ENCODE peak calls at places on chromosomes 11 and 22, in seven cellular contexts. G is LoVo; M is stimulated activated CD8-positive, alpha-beta memory T cell treated with anti-CD3 and anti-CD28 coated beads, Interleukin-2, amount 100 ng/mL, for 1 hour; A is WTC11; P is activated T-cell treated with anti-CD3 and anti-CD28 coated beads for 24 hours; H is stimulated activated CD4-positive, alpha-beta T cell treated with anti-CD3 and anti-CD28 coated beads, Interleukin-15, amount 100 ng/mL, for 48 hours; N is NCI-H1436 treated with DMSO at 0.1 percent for 48 hours. T is an unnamed sample.

GRCh38 chr22:35914665-35915476 is 113.8 kb downstream of the RBFOX2 start:
- DNase-seq in H (no peak), P (no peak), M (no peak), G (peak), A (peak), N (peak), T (peak)

GRCh38 chr22:32226236-32227119 is 21.6 kb upstream of the RFPL2 start:
- DNase-seq in P (no peak), G (no peak), A (no peak), H (no peak), M (no peak), N (no peak), T (no peak)

GRCh38 chr11:6599449-6599848 is 4.0 kb downstream of the RRP8 start:
- DNase-seq in A (no peak), N (no peak), G (no peak), H (no peak), P (no peak), M (no peak), T (no peak)

GRCh38 chr22:23068096-23068831 is 2.1 kb upstream of the GNAZ start:
- DNase-seq in A (peak), G (no peak), P (no peak), M (no peak), H (no peak), N (no peak), T (no peak)

GRCh38 chr22:19596680-19597398 is 72.6 kb upstream of the CLDN5 start:
- DNase-seq in N (no peak), G (no peak), M (no peak), H (no peak), P (no peak), A (no peak), T (no peak)

GRCh38 chr11:113895367-113896155 is 9.0 kb upstream of the HTR3B start:
- DNase-seq in H (no peak), A (no peak), P (no peak), M (no peak), G (no peak), N (no peak), T (no peak)

GRCh38 chr11:86129775-86130540 is 61.1 kb upstream of the PICALM start:
- DNase-seq in A (no peak), M (no peak), H (no peak), P (no peak), N (no peak), G (no peak), T (no peak)

GRCh38 chr11:86374121-86374520 is 566 bp upstream of the CCDC81 start:
- DNase-seq in H (no peak), A (no peak), P (no peak), N (no peak), G (no peak), M (no peak), T (no peak)

GRCh38 chr11:116738975-116739374 is 33.8 kb downstream of the BUD13 start:
- DNase-seq in G (no peak), N (no peak), H (no peak), A (no peak), P (no peak), M (no peak), T (no peak)

T was measured in fibroblast of the aortic adventitia.